ENCODE peak calls at places on chromosome 16, in six cellular contexts. One of them, this sample, is unnamed.

GRCh38 chr16:3825103-3825502 is 55.4 kb downstream of the CREBBP start:
- DNase-seq in stimulated activated CD8-positive, alpha-beta memory T cell treated with anti-CD3 and anti-CD28 coated beads, Interleukin-15, amount 100 ng/mL, for 48 hours: no peak
- DNase-seq in left ventricle myocardium inferior: no peak
- DNase-seq in foreskin melanocyte: peak
- DNase-seq in Caki2: no peak
- DNase-seq in keratinocyte: no peak
- DNase-seq in this sample: no peak

GRCh38 chr16:19860146-19861030 is 24.3 kb downstream of the GPRC5B start:
- DNase-seq in stimulated activated CD8-positive, alpha-beta memory T cell treated with anti-CD3 and anti-CD28 coated beads, Interleukin-15, amount 100 ng/mL, for 48 hours: no peak
- DNase-seq in left ventricle myocardium inferior: no peak
- DNase-seq in foreskin melanocyte: no peak
- DNase-seq in Caki2: peak
- DNase-seq in keratinocyte: no peak
- DNase-seq in this sample: peak

GRCh38 chr16:88377961-88378360 is 4.8 kb upstream of the ZNF469 start:
- DNase-seq in stimulated activated CD8-positive, alpha-beta memory T cell treated with anti-CD3 and anti-CD28 coated beads, Interleukin-15, amount 100 ng/mL, for 48 hours: no peak
- DNase-seq in left ventricle myocardium inferior: peak
- DNase-seq in foreskin melanocyte: no peak
- DNase-seq in Caki2: no peak
- DNase-seq in keratinocyte: no peak
- DNase-seq in this sample: no peak

GRCh38 chr16:50306287-50306686 is 39.9 kb downstream of the ADCY7 start:
- DNase-seq in stimulated activated CD8-positive, alpha-beta memory T cell treated with anti-CD3 and anti-CD28 coated beads, Interleukin-15, amount 100 ng/mL, for 48 hours: no peak
- DNase-seq in left ventricle myocardium inferior: no peak
- DNase-seq in foreskin melanocyte: no peak
- DNase-seq in Caki2: no peak
- DNase-seq in keratinocyte: no peak
- DNase-seq in this sample: no peak

GRCh38 chr16:54351171-54351570 is 64.6 kb upstream of the IRX3 start:
- DNase-seq in stimulated activated CD8-positive, alpha-beta memory T cell treated with anti-CD3 and anti-CD28 coated beads, Interleukin-15, amount 100 ng/mL, for 48 hours: no peak
- DNase-seq in left ventricle myocardium inferior: no peak
- DNase-seq in foreskin melanocyte: no peak
- DNase-seq in Caki2: no peak
- DNase-seq in keratinocyte: peak
- DNase-seq in this sample: no peak

GRCh38 chr16:46739934-46740333 is 8.2 kb downstream of the MYLK3 start:
- DNase-seq in stimulated activated CD8-positive, alpha-beta memory T cell treated with anti-CD3 and anti-CD28 coated beads, Interleukin-15, amount 100 ng/mL, for 48 hours: no peak
- DNase-seq in left ventricle myocardium inferior: no peak
- DNase-seq in foreskin melanocyte: no peak
- DNase-seq in Caki2: no peak
- DNase-seq in keratinocyte: no peak
- DNase-seq in this sample: no peak

GRCh38 chr16:81632392-81633146 is 146.5 kb upstream of the PLCG2 start:
- DNase-seq in stimulated activated CD8-positive, alpha-beta memory T cell treated with anti-CD3 and anti-CD28 coated beads, Interleukin-15, amount 100 ng/mL, for 48 hours: peak
- DNase-seq in left ventricle myocardium inferior: no peak
- DNase-seq in foreskin melanocyte: peak
- DNase-seq in Caki2: peak
- DNase-seq in keratinocyte: no peak
- DNase-seq in this sample: peak

GRCh38 chr16:57480127-57480753 is 6.1 kb downstream of the DOK4 start:
- DNase-seq in stimulated activated CD8-positive, alpha-beta memory T cell treated with anti-CD3 and anti-CD28 coated beads, Interleukin-15, amount 100 ng/mL, for 48 hours: no peak
- DNase-seq in left ventricle myocardium inferior: peak
- DNase-seq in foreskin melanocyte: no peak
- DNase-seq in Caki2: peak
- DNase-seq in keratinocyte: no peak
- DNase-seq in this sample: no peak

GRCh38 chr16:18804540-18804939 is 3.2 kb upstream of the ARL6IP1 start:
- DNase-seq in stimulated activated CD8-positive, alpha-beta memory T cell treated with anti-CD3 and anti-CD28 coated beads, Interleukin-15, amount 100 ng/mL, for 48 hours: no peak
- DNase-seq in left ventricle myocardium inferior: no peak
- DNase-seq in foreskin melanocyte: no peak
- DNase-seq in Caki2: no peak
- DNase-seq in keratinocyte: no peak
- DNase-seq in this sample: no peak

GRCh38 chr16:79717324-79717848 is 116.8 kb upstream of the MAF start:
- DNase-seq in stimulated activated CD8-positive, alpha-beta memory T cell treated with anti-CD3 and anti-CD28 coated beads, Interleukin-15, amount 100 ng/mL, for 48 hours: no peak
- DNase-seq in left ventricle myocardium inferior: no peak
- DNase-seq in foreskin melanocyte: no peak
- DNase-seq in Caki2: no peak
- DNase-seq in keratinocyte: no peak
- DNase-seq in this sample: no peak

GRCh38 chr16:57667526-57668258 is 414 bp upstream of the ADGRG3 start:
- DNase-seq in stimulated activated CD8-positive, alpha-beta memory T cell treated with anti-CD3 and anti-CD28 coated beads, Interleukin-15, amount 100 ng/mL, for 48 hours: no peak
- DNase-seq in left ventricle myocardium inferior: peak
- DNase-seq in foreskin melanocyte: no peak
- DNase-seq in Caki2: no peak
- DNase-seq in keratinocyte: no peak
- DNase-seq in this sample: no peak

GRCh38 chr16:29877266-29877961 is 14.4 kb upstream of the CDIPT start:
- DNase-seq in stimulated activated CD8-positive, alpha-beta memory T cell treated with anti-CD3 and anti-CD28 coated beads, Interleukin-15, amount 100 ng/mL, for 48 hours: peak
- DNase-seq in left ventricle myocardium inferior: no peak
- DNase-seq in foreskin melanocyte: peak
- DNase-seq in Caki2: peak
- DNase-seq in keratinocyte: no peak
- DNase-seq in this sample: no peak

GRCh38 chr16:84829168-84829965 is 9.6 kb downstream of the CRISPLD2 start:
- DNase-seq in stimulated activated CD8-positive, alpha-beta memory T cell treated with anti-CD3 and anti-CD28 coated beads, Interleukin-15, amount 100 ng/mL, for 48 hours: no peak
- DNase-seq in left ventricle myocardium inferior: no peak
- DNase-seq in foreskin melanocyte: peak
- DNase-seq in Caki2: no peak
- DNase-seq in keratinocyte: no peak
- DNase-seq in this sample: no peak

GRCh38 chr16:58475220-58475619 is 24.7 kb upstream of the NDRG4 start:
- DNase-seq in stimulated activated CD8-positive, alpha-beta memory T cell treated with anti-CD3 and anti-CD28 coated beads, Interleukin-15, amount 100 ng/mL, for 48 hours: no peak
- DNase-seq in left ventricle myocardium inferior: no peak
- DNase-seq in foreskin melanocyte: no peak
- DNase-seq in Caki2: no peak
- DNase-seq in keratinocyte: no peak
- DNase-seq in this sample: no peak

GRCh38 chr16:25896412-25896811 is 204.7 kb downstream of the HS3ST4 start:
- DNase-seq in stimulated activated CD8-positive, alpha-beta memory T cell treated with anti-CD3 and anti-CD28 coated beads, Interleukin-15, amount 100 ng/mL, for 48 hours: no peak
- DNase-seq in left ventricle myocardium inferior: no peak
- DNase-seq in foreskin melanocyte: no peak
- DNase-seq in Caki2: peak
- DNase-seq in keratinocyte: no peak
- DNase-seq in this sample: no peak

GRCh38 chr16:3266873-3267537 is 10.6 kb upstream of the MEFV start:
- DNase-seq in stimulated activated CD8-positive, alpha-beta memory T cell treated with anti-CD3 and anti-CD28 coated beads, Interleukin-15, amount 100 ng/mL, for 48 hours: no peak
- DNase-seq in left ventricle myocardium inferior: no peak
- DNase-seq in foreskin melanocyte: peak
- DNase-seq in Caki2: peak
- DNase-seq in keratinocyte: no peak
- DNase-seq in this sample: no peak

GRCh38 chr16:57474671-57475661 is 11.3 kb downstream of the DOK4 start:
- DNase-seq in stimulated activated CD8-positive, alpha-beta memory T cell treated with anti-CD3 and anti-CD28 coated beads, Interleukin-15, amount 100 ng/mL, for 48 hours: no peak
- DNase-seq in left ventricle myocardium inferior: no peak
- DNase-seq in foreskin melanocyte: no peak
- DNase-seq in Caki2: no peak
- DNase-seq in keratinocyte: no peak
- DNase-seq in this sample: no peak

GRCh38 chr16:15808071-15808470 is 48.8 kb downstream of the MYH11 start:
- DNase-seq in stimulated activated CD8-positive, alpha-beta memory T cell treated with anti-CD3 and anti-CD28 coated beads, Interleukin-15, amount 100 ng/mL, for 48 hours: no peak
- DNase-seq in left ventricle myocardium inferior: no peak
- DNase-seq in foreskin melanocyte: no peak
- DNase-seq in Caki2: no peak
- DNase-seq in keratinocyte: no peak
- DNase-seq in this sample: no peak

GRCh38 chr16:81633680-81634379 is 145.3 kb upstream of the PLCG2 start:
- DNase-seq in stimulated activated CD8-positive, alpha-beta memory T cell treated with anti-CD3 and anti-CD28 coated beads, Interleukin-15, amount 100 ng/mL, for 48 hours: no peak
- DNase-seq in left ventricle myocardium inferior: no peak
- DNase-seq in foreskin melanocyte: no peak
- DNase-seq in Caki2: no peak
- DNase-seq in keratinocyte: no peak
- DNase-seq in this sample: no peak

GRCh38 chr16:8458481-8458880 is 131.8 kb downstream of the TMEM114 start:
- DNase-seq in stimulated activated CD8-positive, alpha-beta memory T cell treated with anti-CD3 and anti-CD28 coated beads, Interleukin-15, amount 100 ng/mL, for 48 hours: no peak
- DNase-seq in left ventricle myocardium inferior: no peak
- DNase-seq in foreskin melanocyte: no peak
- DNase-seq in Caki2: no peak
- DNase-seq in keratinocyte: no peak
- DNase-seq in this sample: no peak

GRCh38 chr16:57283956-57284205 is 591 bp downstream of the PLLP start:
- DNase-seq in stimulated activated CD8-positive, alpha-beta memory T cell treated with anti-CD3 and anti-CD28 coated beads, Interleukin-15, amount 100 ng/mL, for 48 hours: no peak
- DNase-seq in left ventricle myocardium inferior: no peak
- DNase-seq in foreskin melanocyte: no peak
- DNase-seq in Caki2: no peak
- DNase-seq in keratinocyte: no peak
- DNase-seq in this sample: no peak

GRCh38 chr16:81181013-81181720 is 57.3 kb upstream of the BCO1 start:
- DNase-seq in stimulated activated CD8-positive, alpha-beta memory T cell treated with anti-CD3 and anti-CD28 coated beads, Interleukin-15, amount 100 ng/mL, for 48 hours: no peak
- DNase-seq in left ventricle myocardium inferior: peak
- DNase-seq in foreskin melanocyte: peak
- DNase-seq in Caki2: peak
- DNase-seq in keratinocyte: peak
- DNase-seq in this sample: peak

GRCh38 chr16:56357765-56358322 is 67.5 kb downstream of the AMFR start:
- DNase-seq in stimulated activated CD8-positive, alpha-beta memory T cell treated with anti-CD3 and anti-CD28 coated beads, Interleukin-15, amount 100 ng/mL, for 48 hours: no peak
- DNase-seq in left ventricle myocardium inferior: peak
- DNase-seq in foreskin melanocyte: no peak
- DNase-seq in Caki2: no peak
- DNase-seq in keratinocyte: no peak
- DNase-seq in this sample: no peak

GRCh38 chr16:12061336-12062055 is 85.0 kb downstream of the SNX29 start:
- DNase-seq in stimulated activated CD8-positive, alpha-beta memory T cell treated with anti-CD3 and anti-CD28 coated beads, Interleukin-15, amount 100 ng/mL, for 48 hours: no peak
- DNase-seq in left ventricle myocardium inferior: no peak
- DNase-seq in foreskin melanocyte: no peak
- DNase-seq in Caki2: peak
- DNase-seq in keratinocyte: peak
- DNase-seq in this sample: no peak